ENCODE peak calls at places on chromosome 13, in eight cellular contexts. T, J, I, E, M, D, O and Y are unnamed samples.
A peak's percentile ranks its signal among the peaks of the same experiment; 100 is the strongest.

GRCh38 chr13:98466634-98467236 is 110.2 kb downstream of the STK24 start:
- DNase-seq in D (no peak), T (no peak), O (peak; percentile 40), M (no peak), J (no peak), E (peak; percentile 51), I (no peak), Y (no peak)

GRCh38 chr13:30303269-30303668 is 4.1 kb downstream of the KATNAL1 start:
- DNase-seq in E (no peak), I (no peak), T (no peak), O (no peak), M (no peak), D (no peak), J (no peak), Y (no peak)

GRCh38 chr13:31073859-31074718 is 87.6 kb downstream of the HSPH1 start:
- DNase-seq in T (peak; percentile 84), O (no peak), E (peak; percentile 75), D (no peak), I (no peak), M (no peak), J (no peak), Y (no peak)

GRCh38 chr13:26721251-26721939 is 39.2 kb downstream of the GPR12 start:
- DNase-seq in M (no peak), T (no peak), J (peak; percentile 13), E (peak; percentile 31), D (peak; percentile 44), O (peak; percentile 13), I (no peak), Y (no peak)

GRCh38 chr13:85665286-85665685 is 133.9 kb downstream of the SLITRK6 start:
- DNase-seq in J (peak; percentile 2), O (no peak), D (no peak), T (no peak), I (no peak), M (no peak), E (no peak), Y (no peak)

GRCh38 chr13:111572956-111573355 is 252.5 kb downstream of the TEX29 start:
- DNase-seq in E (no peak), M (peak; percentile 100), J (peak; percentile 70), T (no peak), I (no peak), O (no peak), D (no peak), Y (peak; percentile 32)

GRCh38 chr13:109869312-109870237 is 83.2 kb upstream of the IRS2 start:
- DNase-seq in J (peak; percentile 86), I (no peak), E (peak; percentile 74), D (peak; percentile 25), M (peak; percentile 88), T (no peak), O (no peak), Y (peak; percentile 39)

GRCh38 chr13:27820524-27821482 is 28.5 kb downstream of the GSX1 start:
- DNase-seq in I (no peak), T (no peak), J (no peak), O (no peak), E (no peak), D (no peak), M (peak; percentile 24), Y (no peak)

GRCh38 chr13:73708393-73708985 is 425.7 kb downstream of the KLF12 start:
- DNase-seq in J (peak; percentile 67), I (peak; percentile 25), D (peak; percentile 60), M (peak; percentile 70), E (peak; percentile 54), O (peak; percentile 53), T (peak; percentile 31), Y (no peak)

GRCh38 chr13:46359731-46360130 is 27.3 kb downstream of the RUBCNL start:
- DNase-seq in I (no peak), M (no peak), J (no peak), D (no peak), T (no peak), E (no peak), O (no peak), Y (no peak)